ENCODE peak calls at places on chromosomes 4 and X, in seven cellular contexts. L is endodermal cell, F is AG10803, E is IMR-90, Y is transverse colon, G is choroid plexus epithelial cell, N is astrocyte of the cerebellum. R is an unnamed sample.

GRCh38 chrX:30219372-30219771 is 4.0 kb downstream of the MAGEB2 start:
- DNase-seq in L (peak; percentile 68), F (no peak), E (no peak), Y (no peak), G (no peak), N (no peak), R (no peak)

GRCh38 chr4:152663203-152664066 is 16.4 kb downstream of the TMEM154 start:
- DNase-seq in L (peak; percentile 42), F (peak; percentile 65), E (no peak), Y (no peak), G (peak; percentile 23), N (no peak), R (peak; percentile 83)

GRCh38 chr4:174505012-174505411 is 17.3 kb downstream of the HPGD start:
- DNase-seq in L (no peak), F (no peak), E (no peak), Y (no peak), G (no peak), N (no peak), R (no peak)

GRCh38 chr4:26321326-26322276 is 787 bp downstream of the RBPJ start:
- DNase-seq in L (peak; percentile 75), F (peak; percentile 27), E (peak; percentile 41), Y (peak; percentile 37), G (peak; percentile 60), N (no peak), R (peak; percentile 53)

GRCh38 chr4:20305976-20306375 is 54.3 kb downstream of the SLIT2 start:
- DNase-seq in L (no peak), F (peak; percentile 53), E (peak; percentile 59), Y (no peak), G (peak; percentile 77), N (peak; percentile 22), R (peak; percentile 61)

GRCh38 chrX:71917621-71918341 is 7.1 kb downstream of the NHSL2 start:
- DNase-seq in L (peak; percentile 73), F (peak; percentile 16), E (peak; percentile 58), Y (no peak), G (no peak), N (no peak), R (peak; percentile 41)

GRCh38 chrX:71167031-71167781 is 22.6 kb downstream of the NLGN3 start:
- DNase-seq in L (no peak), F (no peak), E (no peak), Y (no peak), G (no peak), N (no peak), R (no peak)

GRCh38 chrX:153400146-153401132 is 711 bp downstream of the PNMA6E start:
- DNase-seq in L (peak; percentile 86), F (no peak), E (no peak), Y (peak; percentile 41), G (peak; percentile 29), N (no peak), R (peak; percentile 8)

GRCh38 chrX:109967151-109967550 is 35.8 kb upstream of the TMEM164 start:
- DNase-seq in L (no peak), F (no peak), E (peak; percentile 15), Y (no peak), G (peak; percentile 12), N (no peak), R (no peak)

GRCh38 chr4:138673053-138673452 is 342.5 kb upstream of the NOCT start:
- DNase-seq in L (no peak), F (no peak), E (peak; percentile 15), Y (no peak), G (peak; percentile 68), N (no peak), R (no peak)

GRCh38 chrX:133359466-133359865 is 55.8 kb downstream of the GPC4 start:
- DNase-seq in L (no peak), F (no peak), E (no peak), Y (no peak), G (no peak), N (no peak), R (no peak)

GRCh38 chr4:113788888-113789287 is 27.4 kb upstream of the CAMK2D start:
- DNase-seq in L (no peak), F (no peak), E (no peak), Y (no peak), G (no peak), N (no peak), R (no peak)

GRCh38 chr4:82989567-82990429 is 20.8 kb downstream of the LIN54 start:
- DNase-seq in L (no peak), F (peak; percentile 11), E (peak; percentile 31), Y (no peak), G (peak; percentile 64), N (no peak), R (peak; percentile 54)

GRCh38 chr4:5812506-5813229 is 80.2 kb downstream of the CRMP1 start:
- DNase-seq in L (peak; percentile 74), F (peak; percentile 77), E (peak; percentile 80), Y (no peak), G (peak; percentile 89), N (peak; percentile 56), R (peak; percentile 69)

GRCh38 chr4:37867102-37867501 is 23.8 kb upstream of the TBC1D1 start:
- DNase-seq in L (no peak), F (no peak), E (no peak), Y (no peak), G (no peak), N (no peak), R (no peak)

GRCh38 chrX:152913915-152914314 is 16.0 kb downstream of the ZNF185 start:
- DNase-seq in L (no peak), F (no peak), E (no peak), Y (no peak), G (no peak), N (no peak), R (no peak)

GRCh38 chrX:25010784-25011588 is 4.8 kb downstream of the ARX start:
- DNase-seq in L (no peak), F (no peak), E (no peak), Y (no peak), G (no peak), N (no peak), R (no peak)

GRCh38 chr4:38004062-38004461 is 43.9 kb downstream of the PTTG2 start:
- DNase-seq in L (no peak), F (peak; percentile 23), E (peak; percentile 51), Y (no peak), G (peak; percentile 62), N (no peak), R (peak; percentile 52)

DNA sequence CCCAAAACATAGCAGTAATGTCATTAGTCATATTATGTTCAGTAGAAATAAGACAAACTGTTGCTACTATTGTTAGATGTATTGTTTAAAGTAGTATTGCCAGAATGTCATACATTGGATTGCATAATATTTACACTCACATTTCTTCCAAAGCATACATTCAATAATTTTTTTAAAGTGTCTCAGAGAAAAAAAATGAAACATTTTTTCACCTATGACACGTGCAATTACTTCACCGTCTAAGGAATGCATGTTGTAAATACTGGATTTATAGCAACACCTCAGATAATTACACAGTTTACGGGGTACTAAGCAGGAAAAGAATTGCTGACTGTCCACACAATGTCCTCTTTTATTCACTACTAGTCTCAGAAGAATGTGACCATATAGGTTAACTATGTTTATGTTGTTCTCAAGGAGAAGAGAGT is 162.1 kb downstream of the PCDH18 start:
- DNase-seq in L (no peak), F (peak; percentile 75), E (peak; percentile 85), Y (no peak), G (peak; percentile 80), N (peak; percentile 24), R (peak; percentile 75)
- H3K4me3 ChIP-seq in L (no peak overlapping the region), F (no peak overlapping the region), E (no peak overlapping the region), Y (no peak overlapping the region), G (no peak overlapping the region), N (no peak overlapping the region), R (no peak overlapping the region)

DNA sequence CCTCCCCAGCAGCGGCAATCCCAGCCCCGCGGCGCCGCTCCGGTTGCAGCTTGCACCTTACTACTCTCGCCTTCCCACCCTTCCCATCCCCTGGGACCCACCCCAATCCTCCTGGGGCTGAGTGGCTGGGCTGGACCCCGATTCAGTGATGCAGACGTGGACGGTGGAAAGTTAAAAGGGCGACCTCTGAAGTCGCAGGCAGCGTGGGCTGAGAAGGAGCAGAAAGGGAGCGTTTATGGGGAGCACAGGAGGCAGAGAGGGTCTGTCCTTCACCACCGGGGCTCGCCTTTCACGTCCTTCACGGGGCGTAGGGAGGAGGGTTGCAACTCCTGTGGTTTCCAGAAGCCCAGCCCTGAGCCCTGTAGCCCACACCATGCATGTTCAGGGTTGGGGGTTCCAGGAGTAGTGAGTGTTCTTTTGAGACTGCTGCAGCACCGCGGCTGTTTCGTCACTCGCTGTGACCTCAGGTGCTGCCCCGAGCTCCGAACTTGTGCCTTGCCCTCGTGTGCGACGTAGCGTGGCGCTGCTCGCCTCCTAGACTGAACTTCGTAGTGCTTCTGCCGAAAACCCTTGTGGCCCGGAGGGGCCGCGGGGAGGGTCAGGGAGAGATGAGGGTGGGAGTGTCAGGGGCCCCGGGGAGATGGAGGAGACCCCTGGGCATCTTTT is 1.5 kb downstream of the NHS start:
- DNase-seq in L (peak; percentile 61), F (no peak), E (no peak), Y (peak; percentile 17), G (peak; percentile 2), N (no peak), R (peak; percentile 6)
- H3K4me3 ChIP-seq in L (peak overlapping the region; percentile 82), F (peak overlapping the region; percentile 74), E (peak overlapping the region; percentile 98), Y (peak overlapping the region; percentile 40), G (peak overlapping the region; percentile 60), N (peak overlapping the region; percentile 72), R (peak overlapping the region; percentile 51)

DNA sequence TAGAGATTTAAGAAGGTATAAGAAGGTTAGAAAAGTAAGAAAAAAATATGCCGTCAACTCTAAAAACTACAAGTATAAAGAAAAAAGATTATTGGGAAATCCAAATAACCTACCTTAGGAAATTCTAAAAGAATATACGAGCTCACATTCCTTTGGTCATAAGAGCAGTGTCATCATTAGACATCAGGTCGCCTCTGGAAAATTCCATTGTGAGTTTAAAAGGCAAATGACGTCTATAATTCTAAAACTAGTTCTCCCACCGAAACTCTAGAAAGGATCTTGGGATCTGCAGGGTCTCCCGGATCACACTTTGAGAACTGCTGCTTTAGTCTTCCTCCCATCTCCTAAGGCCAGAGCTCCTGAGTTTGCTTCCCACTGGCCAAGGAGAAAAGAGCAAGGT is 518 bp upstream of the SAT1 start:
- DNase-seq in L (no peak), F (no peak), E (no peak), Y (no peak), G (peak; percentile 38), N (no peak), R (no peak)
- H3K4me3 ChIP-seq in L (peak overlapping the region; percentile 86), F (no peak overlapping the region), E (no peak overlapping the region), Y (no peak overlapping the region), G (peak overlapping the region; percentile 28), N (no peak overlapping the region), R (no peak overlapping the region)

DNA sequence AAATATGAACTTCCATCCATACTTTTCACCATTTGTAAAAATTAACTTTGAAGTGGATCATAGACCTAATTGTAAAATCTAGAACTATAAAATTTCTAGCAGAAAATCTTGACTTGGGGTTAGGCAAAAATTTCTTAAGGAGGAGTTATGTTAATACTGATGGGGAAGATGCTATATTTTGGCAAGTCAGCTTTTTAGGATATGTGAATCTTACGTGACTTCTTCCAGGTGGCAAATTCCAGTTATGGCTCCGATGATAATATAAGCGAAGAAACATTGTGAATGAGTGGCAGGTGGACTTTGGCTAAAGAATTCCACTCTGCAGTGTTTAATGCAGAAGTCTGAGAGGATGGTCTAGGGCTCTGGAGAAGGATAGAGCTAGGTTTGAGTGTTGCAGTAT is 1.5 kb downstream of the PRPS2 start:
- DNase-seq in L (no peak), F (no peak), E (no peak), Y (no peak), G (no peak), N (no peak), R (no peak)
- H3K4me3 ChIP-seq in L (no peak overlapping the region), F (no peak overlapping the region), E (no peak overlapping the region), Y (no peak overlapping the region), G (no peak overlapping the region), N (no peak overlapping the region), R (no peak overlapping the region)

R was measured in fibroblast of villous mesenchyme.